ENCODE peak calls at places on chromosomes 13 and 19, in four cellular contexts. One of them, this sample, is unnamed.

GRCh38 chr13:82477436-82477835 is 1404.8 kb downstream of the SLITRK1 start:
- DNase-seq in breast epithelium: no peak
- DNase-seq in heart right ventricle: no peak
- DNase-seq in uterus: no peak
- DNase-seq in this sample: no peak

GRCh38 chr13:27347373-27347772 is 76.7 kb downstream of the RASL11A start:
- DNase-seq in breast epithelium: no peak
- DNase-seq in heart right ventricle: no peak
- DNase-seq in uterus: no peak
- DNase-seq in this sample: no peak

GRCh38 chr19:18416778-18417249 is 2.4 kb upstream of the SSBP4 start:
- DNase-seq in breast epithelium: peak
- DNase-seq in uterus: peak
- DNase-seq in heart right ventricle: peak
- DNase-seq in this sample: no peak

GRCh38 chr13:74774252-74774651 is 640.0 kb upstream of the KLF12 start:
- DNase-seq in breast epithelium: no peak
- DNase-seq in heart right ventricle: no peak
- DNase-seq in uterus: no peak
- DNase-seq in this sample: no peak

GRCh38 chr19:1725100-1726064 is 27.9 kb upstream of the ONECUT3 start:
- DNase-seq in uterus: no peak
- DNase-seq in heart right ventricle: no peak
- DNase-seq in breast epithelium: no peak
- DNase-seq in this sample: no peak

GRCh38 chr13:110699148-110700145 is 6.5 kb downstream of the CARS2 start:
- DNase-seq in uterus: no peak
- DNase-seq in heart right ventricle: no peak
- DNase-seq in breast epithelium: no peak
- DNase-seq in this sample: no peak

GRCh38 chr13:23610187-23610576 is 40.0 kb downstream of the TNFRSF19 start:
- DNase-seq in uterus: no peak
- DNase-seq in breast epithelium: no peak
- DNase-seq in heart right ventricle: peak
- DNase-seq in this sample: no peak

GRCh38 chr19:29687244-29687896 is 22.1 kb downstream of the PLEKHF1 start:
- DNase-seq in heart right ventricle: no peak
- DNase-seq in uterus: peak
- DNase-seq in breast epithelium: no peak
- DNase-seq in this sample: peak

GRCh38 chr13:25300861-25301346 is 521 bp upstream of the NUP58 start:
- DNase-seq in uterus: peak
- DNase-seq in breast epithelium: no peak
- DNase-seq in heart right ventricle: peak
- DNase-seq in this sample: no peak

GRCh38 chr19:10554760-10555612 is 10.8 kb downstream of the KRI1 start:
- DNase-seq in uterus: no peak
- DNase-seq in breast epithelium: no peak
- DNase-seq in heart right ventricle: no peak
- DNase-seq in this sample: no peak

GRCh38 chr13:29799041-29799440 is 51.4 kb downstream of the UBL3 start:
- DNase-seq in heart right ventricle: no peak
- DNase-seq in uterus: no peak
- DNase-seq in breast epithelium: no peak
- DNase-seq in this sample: no peak

GRCh38 chr19:33350538-33351309 is 22.8 kb upstream of the CEBPG start:
- DNase-seq in uterus: no peak
- DNase-seq in heart right ventricle: no peak
- DNase-seq in breast epithelium: peak
- DNase-seq in this sample: no peak

GRCh38 chr19:40553885-40554857 is 22.5 kb upstream of the SHKBP1 start:
- DNase-seq in breast epithelium: no peak
- DNase-seq in heart right ventricle: no peak
- DNase-seq in uterus: no peak
- DNase-seq in this sample: no peak

GRCh38 chr13:63092461-63092860 is 1676.8 kb upstream of the PCDH20 start:
- DNase-seq in breast epithelium: no peak
- DNase-seq in uterus: no peak
- DNase-seq in heart right ventricle: no peak
- DNase-seq in this sample: no peak

GRCh38 chr13:51229731-51230130 is 7.5 kb downstream of the FAM124A start:
- DNase-seq in breast epithelium: no peak
- DNase-seq in uterus: no peak
- DNase-seq in heart right ventricle: no peak
- DNase-seq in this sample: no peak

GRCh38 chr13:99859178-99860177 is 112.1 kb downstream of the ZIC5 start:
- DNase-seq in heart right ventricle: no peak
- DNase-seq in uterus: no peak
- DNase-seq in breast epithelium: no peak
- DNase-seq in this sample: no peak

GRCh38 chr19:19214892-19215291 is 3.1 kb downstream of the NCAN start:
- DNase-seq in heart right ventricle: peak
- DNase-seq in breast epithelium: no peak
- DNase-seq in uterus: no peak
- DNase-seq in this sample: peak

GRCh38 chr13:95710313-95710712 is 33.4 kb downstream of the DNAJC3 start:
- DNase-seq in uterus: no peak
- DNase-seq in heart right ventricle: no peak
- DNase-seq in breast epithelium: no peak
- DNase-seq in this sample: peak

GRCh38 chr19:7610491-7611240 is 15.0 kb downstream of the CAMSAP3 start:
- DNase-seq in uterus: no peak
- DNase-seq in heart right ventricle: no peak
- DNase-seq in breast epithelium: no peak
- DNase-seq in this sample: no peak

GRCh38 chr13:66775196-66775595 is 454.9 kb downstream of the PCDH9 start:
- DNase-seq in heart right ventricle: no peak
- DNase-seq in uterus: no peak
- DNase-seq in breast epithelium: no peak
- DNase-seq in this sample: no peak

GRCh38 chr13:30453727-30454126 is 12.0 kb downstream of the HMGB1 start:
- DNase-seq in uterus: no peak
- DNase-seq in breast epithelium: no peak
- DNase-seq in heart right ventricle: no peak
- DNase-seq in this sample: no peak

GRCh38 chr19:6521718-6522646 is 8.8 kb upstream of the TNFSF9 start:
- DNase-seq in uterus: no peak
- DNase-seq in heart right ventricle: no peak
- DNase-seq in breast epithelium: no peak
- DNase-seq in this sample: no peak

GRCh38 chr13:111267784-111268183 is 52.7 kb upstream of the TEX29 start:
- DNase-seq in uterus: no peak
- DNase-seq in heart right ventricle: no peak
- DNase-seq in breast epithelium: no peak
- DNase-seq in this sample: peak

GRCh38 chr13:43487885-43488284 is 298.9 kb downstream of the ENOX1 start:
- DNase-seq in uterus: no peak
- DNase-seq in breast epithelium: no peak
- DNase-seq in heart right ventricle: no peak
- DNase-seq in this sample: no peak

GRCh38 chr19:7679017-7679720 is 1.5 kb upstream of the TRAPPC5 start:
- DNase-seq in uterus: no peak
- DNase-seq in heart right ventricle: no peak
- DNase-seq in breast epithelium: no peak
- DNase-seq in this sample: no peak

GRCh38 chr19:1251503-1252220 is 3.3 kb downstream of the MIDN start:
- DNase-seq in heart right ventricle: no peak
- DNase-seq in breast epithelium: no peak
- DNase-seq in uterus: no peak
- DNase-seq in this sample: no peak

GRCh38 chr19:21697171-21697570 is 70.2 kb downstream of the ZNF100 start:
- DNase-seq in uterus: no peak
- DNase-seq in heart right ventricle: no peak
- DNase-seq in breast epithelium: no peak
- DNase-seq in this sample: no peak

GRCh38 chr13:110809871-110810486 is 96.5 kb downstream of the ING1 start:
- DNase-seq in heart right ventricle: no peak
- DNase-seq in uterus: no peak
- DNase-seq in breast epithelium: no peak
- DNase-seq in this sample: no peak

GRCh38 chr19:13074378-13074777 is 28.3 kb downstream of the LYL1 start:
- DNase-seq in uterus: no peak
- DNase-seq in breast epithelium: no peak
- DNase-seq in heart right ventricle: no peak
- DNase-seq in this sample: no peak

GRCh38 chr13:79307866-79308298 is 98.2 kb downstream of the RBM26 start:
- DNase-seq in uterus: no peak
- DNase-seq in breast epithelium: no peak
- DNase-seq in heart right ventricle: no peak
- DNase-seq in this sample: peak

GRCh38 chr13:103528437-103528836 is 462.2 kb upstream of the SLC10A2 start:
- DNase-seq in uterus: no peak
- DNase-seq in heart right ventricle: no peak
- DNase-seq in breast epithelium: no peak
- DNase-seq in this sample: no peak

GRCh38 chr19:4278010-4278409 is 1.1 kb upstream of the SHD start:
- DNase-seq in breast epithelium: no peak
- DNase-seq in heart right ventricle: no peak
- DNase-seq in uterus: no peak
- DNase-seq in this sample: no peak

GRCh38 chr19:1042689-1043511 is 3.0 kb downstream of the ABCA7 start:
- DNase-seq in uterus: no peak
- DNase-seq in breast epithelium: no peak
- DNase-seq in heart right ventricle: no peak
- DNase-seq in this sample: no peak

GRCh38 chr13:80251403-80251802 is 89.5 kb downstream of the SPRY2 start:
- DNase-seq in heart right ventricle: peak
- DNase-seq in breast epithelium: no peak
- DNase-seq in uterus: no peak
- DNase-seq in this sample: peak

GRCh38 chr13:108463365-108463764 is 166.0 kb upstream of the MYO16 start:
- DNase-seq in breast epithelium: no peak
- DNase-seq in uterus: no peak
- DNase-seq in heart right ventricle: no peak
- DNase-seq in this sample: peak

GRCh38 chr19:17075035-17075859 is at the start of the genes HAUS8 and MYO9B:
- DNase-seq in uterus: peak
- DNase-seq in breast epithelium: peak
- DNase-seq in heart right ventricle: peak
- DNase-seq in this sample: peak
- H3K27ac ChIP-seq in uterus: peak
- H3K27ac ChIP-seq in breast epithelium: peak
- H3K27ac ChIP-seq in heart right ventricle: peak
- H3K27ac ChIP-seq in this sample: peak

GRCh38 chr13:45191874-45192273 is 9.0 kb downstream of the KCTD4 start:
- DNase-seq in breast epithelium: no peak
- DNase-seq in heart right ventricle: no peak
- DNase-seq in uterus: no peak
- DNase-seq in this sample: no peak
- H3K4me3 ChIP-seq in breast epithelium: no peak
- H3K4me3 ChIP-seq in heart right ventricle: no peak
- H3K4me3 ChIP-seq in uterus: no peak
- H3K4me3 ChIP-seq in this sample: no peak

GRCh38 chr13:113724780-113725315 is 34.2 kb upstream of the TMEM255B start:
- DNase-seq in uterus: peak
- DNase-seq in heart right ventricle: peak
- DNase-seq in breast epithelium: peak
- DNase-seq in this sample: no peak
- TF ChIP-seq CTCF in uterus: peak
- TF ChIP-seq CTCF in heart right ventricle: peak
- TF ChIP-seq CTCF in breast epithelium: peak
- TF ChIP-seq CTCF in this sample: peak

GRCh38 chr13:20401958-20402856 is 123.5 kb downstream of the CRYL1 start:
- DNase-seq in uterus: no peak
- DNase-seq in breast epithelium: no peak
- DNase-seq in heart right ventricle: no peak
- DNase-seq in this sample: no peak
- H3K27ac ChIP-seq in uterus: no peak
- H3K27ac ChIP-seq in breast epithelium: no peak
- H3K27ac ChIP-seq in heart right ventricle: no peak
- H3K27ac ChIP-seq in this sample: no peak

GRCh38 chr19:35908977-35909683 is 1.0 kb upstream of the TYROBP start:
- DNase-seq in breast epithelium: no peak
- DNase-seq in heart right ventricle: peak
- DNase-seq in uterus: no peak
- DNase-seq in this sample: no peak
- H3K4me3 ChIP-seq in breast epithelium: peak
- H3K4me3 ChIP-seq in heart right ventricle: no peak
- H3K4me3 ChIP-seq in uterus: no peak
- H3K4me3 ChIP-seq in this sample: no peak

DNA sequence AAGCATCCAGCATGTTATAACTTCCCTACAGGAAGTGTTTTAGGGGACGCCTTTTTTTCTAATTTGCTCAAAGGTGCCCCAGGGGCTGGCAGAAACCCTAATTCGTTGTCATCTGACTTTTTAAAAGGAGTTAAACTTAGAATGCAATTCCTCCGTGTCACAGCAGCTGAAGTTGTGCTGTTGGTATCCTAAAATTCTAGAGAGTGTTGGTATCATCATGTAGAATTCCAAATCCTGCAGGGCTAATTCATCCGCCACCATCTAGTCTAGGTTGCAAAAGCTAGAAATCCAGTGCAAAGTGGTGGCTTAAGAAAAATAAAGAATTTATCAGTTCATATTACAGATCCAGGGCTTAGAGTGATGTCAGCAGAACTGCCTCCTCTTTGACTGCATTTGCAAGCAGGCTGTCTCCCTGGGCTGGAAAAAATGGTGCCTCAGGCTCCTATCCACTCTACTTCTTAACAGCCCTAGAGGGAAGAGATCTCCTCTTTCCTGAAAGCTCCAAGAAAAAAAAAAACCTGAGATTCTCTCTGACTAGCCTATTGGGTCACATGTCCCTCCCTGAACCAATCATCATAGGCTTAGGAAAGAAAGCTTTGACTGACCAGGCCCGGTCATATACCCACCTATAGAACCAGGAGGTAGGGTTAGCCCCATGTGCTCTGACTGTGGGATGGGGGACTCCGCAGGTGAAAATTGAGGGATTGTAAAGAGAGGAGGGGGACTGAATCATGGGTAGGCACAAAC is 73.0 kb downstream of the MAP4K1 start:
- DNase-seq in heart right ventricle: no peak
- DNase-seq in uterus: no peak
- DNase-seq in breast epithelium: no peak
- DNase-seq in this sample: peak
- TF ChIP-seq CTCF in heart right ventricle: no peak
- TF ChIP-seq CTCF in uterus: no peak
- TF ChIP-seq CTCF in breast epithelium: no peak
- TF ChIP-seq CTCF in this sample: peak

GRCh38 chr19:55209430-55210119 is at the start of gene PTPRH:
- DNase-seq in breast epithelium: no peak
- DNase-seq in heart right ventricle: no peak
- DNase-seq in uterus: no peak
- DNase-seq in this sample: no peak
- H3K27ac ChIP-seq in breast epithelium: peak
- H3K27ac ChIP-seq in heart right ventricle: peak
- H3K27ac ChIP-seq in uterus: no peak
- H3K27ac ChIP-seq in this sample: peak

DNA sequence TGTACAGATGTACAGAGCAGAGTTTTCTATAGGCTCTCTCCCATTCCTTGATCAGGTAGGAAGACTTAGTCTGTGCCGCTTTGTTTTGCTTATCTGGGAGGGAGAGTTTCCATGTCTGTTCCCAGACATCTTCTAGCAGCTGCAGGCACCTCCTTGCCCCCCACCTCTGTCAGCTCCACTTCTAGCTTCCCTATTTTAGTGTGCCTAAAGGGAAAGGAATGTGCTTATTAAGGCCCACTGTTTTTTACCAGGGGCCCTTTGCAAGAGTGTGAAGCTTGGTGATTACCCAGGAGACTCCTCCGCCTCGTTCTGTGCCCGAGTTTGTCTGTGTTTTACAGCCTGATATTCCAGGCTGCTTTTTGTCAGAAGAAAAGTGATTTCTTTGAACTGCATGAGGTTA is 1984.4 kb downstream of the OLFM4 start:
- DNase-seq in heart right ventricle: no peak
- DNase-seq in uterus: no peak
- DNase-seq in breast epithelium: no peak
- DNase-seq in this sample: no peak
- H3K4me3 ChIP-seq in heart right ventricle: no peak
- H3K4me3 ChIP-seq in uterus: no peak
- H3K4me3 ChIP-seq in breast epithelium: no peak
- H3K4me3 ChIP-seq in this sample: no peak

This sample was measured in AG04450.